ENCODE peak calls at places on chromosome 1, in ten cellular contexts. F, O, L, B, P, H, N, M, K and U are unnamed samples.

GRCh38 chr1:93253471-93253870 is 72.9 kb downstream of the CCDC18 start:
- DNase-seq in F (no peak), O (no peak), L (no peak), B (no peak), P (no peak), H (no peak), N (no peak), M (no peak), K (no peak), U (no peak)

GRCh38 chr1:21639594-21640041 is 29.5 kb downstream of the RAP1GAP start:
- DNase-seq in F (no peak), O (no peak), L (no peak), B (no peak), P (no peak), H (no peak), N (no peak), M (no peak), K (no peak), U (peak; percentile 72)

GRCh38 chr1:178004926-178005391 is 35.1 kb upstream of the SEC16B start:
- DNase-seq in F (peak; percentile 70), O (no peak), L (peak; percentile 53), B (no peak), P (no peak), H (no peak), N (no peak), M (peak; percentile 72), K (peak; percentile 10), U (no peak)

GRCh38 chr1:235351898-235352297 is 15.3 kb upstream of the TBCE start:
- DNase-seq in F (no peak), O (no peak), L (no peak), B (no peak), P (no peak), H (no peak), N (no peak), M (no peak), K (no peak), U (no peak)

GRCh38 chr1:87501738-87502137 is 173.1 kb downstream of the LMO4 start:
- DNase-seq in F (peak; percentile 18), O (no peak), L (no peak), B (no peak), P (no peak), H (no peak), N (no peak), M (peak; percentile 8), K (peak; percentile 31), U (no peak)

GRCh38 chr1:204494281-204495077 is at the start of gene PIK3C2B:
- DNase-seq in F (peak; percentile 91), O (peak; percentile 90), L (peak; percentile 69), B (peak; percentile 90), P (peak; percentile 85), H (peak; percentile 95), N (peak; percentile 59), M (peak; percentile 73), K (peak; percentile 76), U (peak; percentile 76)

GRCh38 chr1:229370601-229371021 is 27.8 kb upstream of the CCSAP start:
- DNase-seq in F (peak; percentile 9), O (no peak), L (no peak), B (no peak), P (no peak), H (no peak), N (no peak), M (no peak), K (no peak), U (no peak)

GRCh38 chr1:221715321-221716169 is 26.3 kb downstream of the DUSP10 start:
- DNase-seq in F (no peak), O (no peak), L (peak; percentile 65), B (no peak), P (no peak), H (no peak), N (no peak), M (peak; percentile 77), K (no peak), U (no peak)

GRCh38 chr1:99855914-99856450 is 5.8 kb downstream of the AGL start:
- DNase-seq in F (peak; percentile 23), O (no peak), L (no peak), B (no peak), P (no peak), H (no peak), N (no peak), M (peak; percentile 57), K (no peak), U (no peak)

GRCh38 chr1:226995966-226996332 is 55.9 kb downstream of the COQ8A start:
- DNase-seq in F (no peak), O (no peak), L (no peak), B (peak; percentile 38), P (no peak), H (peak; percentile 25), N (no peak), M (no peak), K (no peak), U (no peak)

DNA sequence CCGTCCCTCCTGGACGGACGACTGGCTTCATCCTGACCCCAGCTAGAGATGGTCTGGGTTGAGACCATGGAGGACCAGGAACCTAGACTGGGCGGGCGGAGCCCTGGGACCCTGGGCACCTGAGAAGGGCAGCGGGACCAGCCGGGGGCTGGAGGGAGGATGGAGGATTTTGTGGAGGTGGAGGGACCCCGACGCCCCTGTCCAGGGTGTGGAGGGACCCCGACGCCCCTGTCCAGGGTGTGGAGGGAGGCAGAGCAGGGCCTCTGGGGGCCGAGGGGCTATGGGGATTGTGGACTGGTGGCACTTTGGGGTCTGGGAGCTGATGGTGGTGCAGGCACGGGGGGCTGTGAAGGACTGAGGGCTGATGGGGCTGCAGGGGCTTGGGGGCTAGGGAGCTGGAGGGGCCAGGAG is 7.2 kb downstream of the GJC2 start:
- DNase-seq in F (no peak), O (no peak), L (no peak), B (peak; percentile 46), P (no peak), H (peak; percentile 65), N (no peak), M (no peak), K (no peak), U (no peak)
- H3K4me3 ChIP-seq in F (no peak overlapping the region), O (no peak overlapping the region), L (no peak overlapping the region), B (no peak overlapping the region), P (no peak overlapping the region), H (no peak overlapping the region), N (no peak overlapping the region), M (no peak overlapping the region), K (no peak overlapping the region), U (no peak overlapping the region)

DNA sequence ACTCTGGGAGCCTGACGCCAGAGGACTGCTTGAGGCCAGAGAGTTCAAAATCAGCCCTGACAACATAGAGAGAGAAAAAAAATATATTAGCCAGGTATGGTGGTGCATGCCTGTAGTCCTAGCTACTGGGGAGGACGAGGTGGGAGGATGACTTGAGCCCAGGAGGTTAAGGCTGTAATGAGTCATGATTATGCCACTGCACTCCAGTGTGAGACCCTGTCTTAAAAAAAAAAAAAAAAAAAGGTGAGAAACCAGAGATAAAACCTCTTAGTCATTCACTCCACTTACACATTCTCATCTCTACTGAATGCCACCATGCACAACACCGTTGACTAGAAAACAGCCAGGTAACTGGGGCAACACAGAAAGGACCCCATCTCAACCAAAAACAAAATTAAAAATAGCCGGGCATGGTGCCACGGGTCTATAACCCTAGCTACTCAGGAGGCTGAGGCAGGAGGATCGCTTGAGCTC is 178.1 kb downstream of the SLC45A1 start:
- DNase-seq in F (no peak), O (no peak), L (no peak), B (no peak), P (no peak), H (no peak), N (no peak), M (peak; percentile 19), K (no peak), U (no peak)
- H3K4me3 ChIP-seq in F (no peak overlapping the region), O (no peak overlapping the region), L (no peak overlapping the region), B (no peak overlapping the region), P (no peak overlapping the region), H (no peak overlapping the region), N (no peak overlapping the region), M (no peak overlapping the region), K (no peak overlapping the region), U (no peak overlapping the region)

GRCh38 chr1:1046767-1047166 is 26.8 kb downstream of the AGRN start:
- DNase-seq in F (no peak), O (no peak), L (no peak), B (no peak), P (no peak), H (no peak), N (no peak), M (no peak), K (no peak), U (no peak)

GRCh38 chr1:1047963-1048362 is 26.1 kb downstream of the RNF223 start:
- DNase-seq in F (no peak), O (no peak), L (no peak), B (no peak), P (no peak), H (no peak), N (no peak), M (no peak), K (no peak), U (no peak)

GRCh38 chr1:1047407-1047806 is 26.7 kb downstream of the RNF223 start:
- DNase-seq in F (no peak), O (no peak), L (no peak), B (no peak), P (no peak), H (no peak), N (no peak), M (no peak), K (no peak), U (no peak)

GRCh38 chr1:1045129-1045528 is 25.2 kb downstream of the AGRN start:
- DNase-seq in F (no peak), O (no peak), L (no peak), B (no peak), P (no peak), H (no peak), N (no peak), M (no peak), K (no peak), U (no peak)

DNA sequence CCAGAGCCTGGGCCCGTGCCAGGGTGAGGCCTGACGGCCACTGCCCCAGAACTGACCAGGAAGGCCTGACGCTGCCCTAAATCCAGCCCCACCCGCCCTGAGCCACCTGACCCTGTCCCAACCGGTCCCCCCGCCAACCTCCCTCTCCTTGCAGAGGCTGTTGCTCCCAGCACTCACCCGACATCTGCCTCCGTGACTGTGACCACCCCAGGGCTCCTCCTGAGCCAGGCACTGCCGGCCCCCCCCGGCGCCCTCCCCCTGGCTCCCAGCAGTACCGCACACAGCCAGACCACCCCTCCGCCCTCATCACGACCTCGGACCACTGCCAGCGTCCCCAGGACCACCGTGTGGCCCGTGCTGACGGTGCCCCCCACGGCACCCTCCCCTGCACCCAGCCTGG is 26.3 kb downstream of the AGRN start:
- DNase-seq in F (no peak), O (no peak), L (no peak), B (no peak), P (no peak), H (no peak), N (no peak), M (no peak), K (no peak), U (no peak)
- H3K4me3 ChIP-seq in F (no peak overlapping the region), O (no peak overlapping the region), L (no peak overlapping the region), B (no peak overlapping the region), P (no peak overlapping the region), H (no peak overlapping the region), N (no peak overlapping the region), M (no peak overlapping the region), K (no peak overlapping the region), U (no peak overlapping the region)

GRCh38 chr1:42817976-42818375 is 779 bp upstream of the SVBP start:
- DNase-seq in F (no peak), O (no peak), L (no peak), B (no peak), P (no peak), H (no peak), N (no peak), M (no peak), K (no peak), U (no peak)
- H3K4me3 ChIP-seq in F (peak overlapping the region; percentile 57), O (peak overlapping the region; percentile 80), L (no peak overlapping the region), B (no peak overlapping the region), P (peak overlapping the region; percentile 92), H (no peak overlapping the region), N (no peak overlapping the region), M (no peak overlapping the region), K (peak overlapping the region; percentile 66), U (peak overlapping the region; percentile 95)